ENCODE peak calls at places on chromosomes 2 and 18, in five cellular contexts. J is nephron progenitor cell; S is NCI-H1930; E is NCI-H1417; W is activated CD8-positive, alpha-beta memory T cell treated with anti-CD3 and anti-CD28 coated beads for 1 hour. F is an unnamed sample.

GRCh38 chr2:217521820-217522219 is 481.0 kb downstream of the TNS1 start:
- DNase-seq in W (no peak), J (no peak), E (no peak), S (no peak), F (no peak)

GRCh38 chr18:59691996-59692395 is 5.2 kb downstream of the CCBE1 start:
- DNase-seq in W (no peak), E (no peak), S (no peak), J (no peak), F (no peak)

GRCh38 chr2:200252661-200253067 is 53.8 kb upstream of the SPATS2L start:
- DNase-seq in E (no peak), J (no peak), W (no peak), S (no peak), F (no peak)

GRCh38 chr2:2014251-2014761 is 270.0 kb upstream of the PXDN start:
- DNase-seq in W (no peak), E (peak), S (no peak), J (no peak), F (no peak)

GRCh38 chr18:74861154-74861553 is 263.5 kb downstream of the ZNF407 start:
- DNase-seq in W (no peak), S (no peak), J (no peak), E (no peak), F (no peak)

GRCh38 chr18:32469691-32470131 is 971 bp downstream of the GAREM1 start:
- DNase-seq in E (peak), J (no peak), W (no peak), S (no peak), F (no peak)

GRCh38 chr2:195590199-195590865 is 66.7 kb upstream of the SLC39A10 start:
- DNase-seq in J (no peak), S (no peak), W (no peak), E (no peak), F (no peak)

GRCh38 chr2:241141214-241141770 is 8.0 kb downstream of the PASK start:
- DNase-seq in J (no peak), W (no peak), S (no peak), E (no peak), F (no peak)

GRCh38 chr2:46096272-46096671 is 200.9 kb upstream of the EPAS1 start:
- DNase-seq in S (no peak), W (no peak), E (no peak), J (no peak), F (no peak)

GRCh38 chr2:56589194-56589593 is 405.4 kb downstream of the CCDC85A start:
- DNase-seq in E (no peak), S (no peak), W (no peak), J (no peak), F (no peak)

GRCh38 chr2:53460347-53460746 is 307.3 kb upstream of the CHAC2 start:
- DNase-seq in E (peak), S (no peak), J (no peak), W (no peak), F (peak)

GRCh38 chr2:224569654-224570053 is 15.5 kb downstream of the CUL3 start:
- DNase-seq in E (no peak), W (no peak), S (no peak), J (no peak), F (no peak)

GRCh38 chr2:229887441-229887840 is 34.4 kb downstream of the TRIP12 start:
- DNase-seq in W (no peak), E (no peak), J (no peak), S (no peak), F (no peak)

GRCh38 chr2:179686069-179686468 is 175.3 kb downstream of the ZNF385B start:
- DNase-seq in J (no peak), E (no peak), W (no peak), S (no peak), F (no peak)

GRCh38 chr2:36701391-36701795 is 4.9 kb downstream of the VIT start:
- DNase-seq in W (no peak), J (no peak), S (no peak), E (no peak), F (no peak)

GRCh38 chr2:26017464-26018183 is 16.3 kb upstream of the RAB10 start:
- DNase-seq in S (no peak), W (no peak), J (no peak), E (no peak), F (no peak)

GRCh38 chr2:43312751-43313641 is 86.6 kb upstream of the ZFP36L2 start:
- DNase-seq in E (peak), S (no peak), W (no peak), J (peak), F (no peak)

GRCh38 chr2:66874411-66874810 is 439.5 kb downstream of the MEIS1 start:
- DNase-seq in W (no peak), E (no peak), J (no peak), S (no peak), F (no peak)

GRCh38 chr2:237602409-237602808 is 11.9 kb upstream of the RAB17 start:
- DNase-seq in E (no peak), J (no peak), W (no peak), S (no peak), F (no peak)

GRCh38 chr2:37284386-37284785 is 40.2 kb downstream of the PRKD3 start:
- DNase-seq in S (no peak), J (no peak), E (no peak), W (no peak), F (no peak)

GRCh38 chr2:96159084-96159830 is 14.0 kb upstream of the DUSP2 start:
- DNase-seq in S (no peak), E (no peak), W (no peak), J (no peak), F (no peak)

GRCh38 chr2:1874101-1874865 is 130.0 kb upstream of the PXDN start:
- DNase-seq in J (no peak), S (no peak), E (no peak), W (no peak), F (no peak)

GRCh38 chr2:9002637-9003365 is 683 bp downstream of the MBOAT2 start:
- DNase-seq in J (peak), W (no peak), S (no peak), E (peak), F (no peak)

GRCh38 chr2:241944821-241945220 is 75.3 kb downstream of the RTP5 start:
- DNase-seq in S (no peak), E (no peak), J (no peak), W (no peak), F (no peak)

GRCh38 chr18:63299837-63300787 is 19.5 kb downstream of the BCL2 start:
- DNase-seq in J (no peak), E (no peak), S (no peak), W (no peak), F (no peak)

GRCh38 chr2:203988540-203989264 is 52.1 kb downstream of the ICOS start:
- DNase-seq in W (no peak), E (no peak), S (no peak), J (no peak), F (no peak)

GRCh38 chr2:139217641-139218040 is 437.5 kb upstream of the NXPH2 start:
- DNase-seq in E (peak), J (no peak), S (no peak), W (no peak), F (no peak)

GRCh38 chr18:67318651-67319050 is 197.9 kb downstream of the DSEL start:
- DNase-seq in J (no peak), E (no peak), S (no peak), W (no peak), F (no peak)

GRCh38 chr2:201639205-201639604 is 4.1 kb downstream of the TMEM237 start:
- DNase-seq in W (no peak), E (no peak), J (no peak), S (no peak), F (no peak)

F was measured in COR-L47.